ENCODE peak calls at places on chromosomes 5 and 9, in nine cellular contexts. Z is psoas muscle; F is transverse colon; E is body of pancreas; B is CD8-positive, alpha-beta T cell; S is tibial nerve; D is right lobe of liver; J is kidney; Q is pancreas. T is an unnamed sample.

GRCh38 chr9:135299239-135299590 is 180.4 kb upstream of the PPP1R26 start:
- DNase-seq in Z (no peak), F (no peak), E (no peak), B (no peak), S (no peak), D (no peak), J (peak; percentile 29), Q (no peak), T (no peak)

GRCh38 chr5:10030219-10030831 is 219.4 kb downstream of the ATPSCKMT start:
- DNase-seq in Z (no peak), F (peak; percentile 18), E (no peak), B (no peak), S (no peak), D (no peak), J (no peak), Q (no peak), T (peak; percentile 36)

GRCh38 chr5:147968855-147969254 is 62.5 kb upstream of the C5orf46 start:
- DNase-seq in Z (no peak), F (no peak), E (no peak), B (no peak), S (no peak), D (no peak), J (no peak), Q (no peak), T (no peak)

GRCh38 chr9:73539881-73540280 is 388.2 kb downstream of the ANXA1 start:
- DNase-seq in Z (no peak), F (no peak), E (no peak), B (no peak), S (no peak), D (no peak), J (no peak), Q (no peak), T (no peak)

GRCh38 chr9:112540800-112541199 is 54.2 kb downstream of the KIAA1958 start:
- DNase-seq in Z (no peak), F (no peak), E (no peak), B (no peak), S (no peak), D (no peak), J (no peak), Q (no peak), T (no peak)

GRCh38 chr9:88721028-88721427 is 186.1 kb downstream of the NXNL2 start:
- DNase-seq in Z (no peak), F (no peak), E (no peak), B (no peak), S (no peak), D (no peak), J (no peak), Q (no peak), T (no peak)

GRCh38 chr9:74951107-74951720 is 1.5 kb downstream of the C9orf40 start:
- DNase-seq in Z (no peak), F (no peak), E (no peak), B (no peak), S (no peak), D (no peak), J (no peak), Q (no peak), T (no peak)

GRCh38 chr9:94847486-94847885 is 121.0 kb downstream of the AOPEP start:
- DNase-seq in Z (no peak), F (no peak), E (peak; percentile 18), B (no peak), S (no peak), D (no peak), J (no peak), Q (no peak), T (no peak)

GRCh38 chr5:172659909-172660628 is 19.0 kb downstream of the NEURL1B start:
- DNase-seq in Z (peak; percentile 87), F (peak; percentile 83), E (peak; percentile 92), B (no peak), S (peak; percentile 60), D (peak; percentile 87), J (peak; percentile 97), Q (peak; percentile 92), T (peak; percentile 60)

GRCh38 chr9:14480561-14480960 is 166.6 kb upstream of the NFIB start:
- DNase-seq in Z (no peak), F (no peak), E (no peak), B (no peak), S (no peak), D (no peak), J (no peak), Q (no peak), T (no peak)

DNA sequence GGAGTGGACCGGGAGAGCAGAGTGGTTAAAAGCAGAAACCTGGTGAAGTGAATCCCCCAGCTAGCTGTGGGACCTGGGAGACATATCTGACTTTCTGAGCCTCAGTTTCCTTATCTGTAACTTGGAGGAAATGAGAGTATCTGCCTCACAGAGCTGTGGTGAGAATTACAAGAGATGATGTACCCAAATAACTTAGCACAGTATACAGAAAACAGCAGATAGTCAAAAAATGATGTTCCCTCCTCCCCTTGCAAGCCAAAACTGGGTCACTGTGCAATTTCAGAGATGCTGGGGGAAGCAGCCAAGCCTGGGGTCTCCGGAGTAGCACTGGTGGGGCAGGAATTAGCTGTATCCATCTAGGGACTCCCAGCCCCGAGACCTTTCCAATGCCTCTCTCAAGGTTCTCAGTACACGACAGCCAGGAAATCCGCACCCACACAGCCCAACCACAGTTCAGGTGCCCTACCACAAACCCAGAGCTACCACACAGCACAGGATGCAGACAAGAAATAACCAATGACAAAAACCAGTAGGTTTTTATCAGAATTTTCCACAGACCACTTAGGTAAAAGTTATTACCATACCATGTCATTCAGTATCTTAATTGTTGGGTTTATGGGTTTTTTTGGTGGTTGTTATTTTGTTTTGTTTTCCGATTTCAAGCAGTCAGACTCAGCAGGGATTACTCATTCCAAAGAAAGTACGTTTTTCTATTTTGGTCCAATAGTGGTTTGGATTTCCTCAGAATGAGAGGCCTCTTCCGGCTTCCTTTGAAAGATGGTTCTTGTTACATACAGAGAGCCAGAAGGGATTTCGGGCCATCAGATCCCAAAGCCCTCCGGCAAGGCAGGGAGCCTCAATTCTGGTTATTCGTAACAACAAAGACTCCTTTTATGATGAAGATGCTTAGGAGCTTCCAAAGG is 4.9 kb upstream of the HRH2 start:
- DNase-seq in Z (no peak), F (peak; percentile 15), E (no peak), B (peak; percentile 28), S (no peak), D (no peak), J (no peak), Q (no peak), T (no peak)
- H3K4me3 ChIP-seq in Z (no peak overlapping the region), F (no peak overlapping the region), E (no peak overlapping the region), B (peak overlapping the region; percentile 22), S (no peak overlapping the region), D (no peak overlapping the region), J (no peak overlapping the region), Q (no peak overlapping the region), T (no peak overlapping the region)

GRCh38 chr9:137351781-137352501 is 49.9 kb upstream of the NRARP start:
- DNase-seq in Z (no peak), F (no peak), E (no peak), B (no peak), S (no peak), D (no peak), J (no peak), Q (no peak), T (no peak)

GRCh38 chr9:137354153-137354844 is 52.2 kb upstream of the NRARP start:
- DNase-seq in Z (no peak), F (no peak), E (no peak), B (no peak), S (no peak), D (no peak), J (no peak), Q (no peak), T (no peak)

GRCh38 chr9:137350696-137351584 is 48.9 kb upstream of the NRARP start:
- DNase-seq in Z (no peak), F (no peak), E (no peak), B (no peak), S (no peak), D (no peak), J (no peak), Q (no peak), T (no peak)

GRCh38 chr9:137353223-137354152 is 51.4 kb upstream of the NRARP start:
- DNase-seq in Z (peak; percentile 50), F (no peak), E (no peak), B (no peak), S (no peak), D (peak; percentile 35), J (peak; percentile 85), Q (no peak), T (peak; percentile 35)

GRCh38 chr9:137352511-137353222 is 50.6 kb upstream of the NRARP start:
- DNase-seq in Z (no peak), F (no peak), E (no peak), B (no peak), S (no peak), D (no peak), J (peak; percentile 73), Q (no peak), T (no peak)
- H3K9me3 ChIP-seq in Z (peaks cover 9% of the 10 kb centered on the region), F (peaks cover 12% of the 10 kb centered on the region), E (no peaks in the 10 kb centered on the region), B (peaks cover 5% of the 10 kb centered on the region), S (peaks cover 19% of the 10 kb centered on the region), D (no peaks in the 10 kb centered on the region), J (peaks cover 6% of the 10 kb centered on the region), Q (no peaks in the 10 kb centered on the region), T (no peaks in the 10 kb centered on the region)

GRCh38 chr5:65625743-65626142 is 916 bp downstream of the SHLD3 start:
- DNase-seq in Z (no peak), F (no peak), E (no peak), B (no peak), S (no peak), D (no peak), J (no peak), Q (no peak), T (no peak)

GRCh38 chr5:65620021-65620420 is 4.1 kb downstream of the TRIM23 start:
- DNase-seq in Z (no peak), F (no peak), E (no peak), B (no peak), S (no peak), D (no peak), J (no peak), Q (no peak), T (no peak)

GRCh38 chr5:65624570-65625555 is at the start of the genes SHLD3 and TRAPPC13:
- DNase-seq in Z (peak; percentile 79), F (peak; percentile 87), E (peak; percentile 91), B (peak; percentile 73), S (peak; percentile 84), D (peak; percentile 76), J (peak; percentile 89), Q (peak; percentile 88), T (peak; percentile 88)

GRCh38 chr5:65623482-65623881 is 651 bp downstream of the TRIM23 start:
- DNase-seq in Z (no peak), F (no peak), E (no peak), B (no peak), S (no peak), D (no peak), J (no peak), Q (no peak), T (no peak)

GRCh38 chr5:65624025-65624569 is at the start of gene TRIM23:
- DNase-seq in Z (peak; percentile 92), F (peak; percentile 93), E (peak; percentile 95), B (peak; percentile 84), S (peak; percentile 84), D (peak; percentile 91), J (peak; percentile 97), Q (peak; percentile 91), T (peak; percentile 91)
- TF ChIP-seq CTCF in Z (no peak), F (no peak), E (no peak), B (peak; percentile 6), S (no peak), D (no peak), J (no peak), Q (no peak), T (no peak)

GRCh38 chr9:71446081-71446480 is 322.2 kb downstream of the CEMIP2 start:
- DNase-seq in Z (no peak), F (no peak), E (no peak), B (no peak), S (no peak), D (no peak), J (no peak), Q (no peak), T (no peak)

GRCh38 chr9:71442937-71443336 is 321.5 kb upstream of the TRPM3 start:
- DNase-seq in Z (no peak), F (no peak), E (no peak), B (no peak), S (no peak), D (no peak), J (no peak), Q (no peak), T (no peak)

GRCh38 chr9:71446499-71447411 is 321.6 kb downstream of the CEMIP2 start:
- DNase-seq in Z (peak; percentile 12), F (peak; percentile 20), E (peak; percentile 27), B (no peak), S (peak; percentile 5), D (peak; percentile 24), J (peak; percentile 68), Q (peak; percentile 38), T (peak; percentile 42)
- H3K4me3 ChIP-seq in Z (peak overlapping the region; percentile 54), F (no peak overlapping the region), E (no peak overlapping the region), B (no peak overlapping the region), S (no peak overlapping the region), D (peak overlapping the region; percentile 12), J (peak overlapping the region; percentile 33), Q (peak overlapping the region; percentile 28), T (peak overlapping the region; percentile 21)